ENCODE peak calls at places on chromosomes 1 and 21, in nine cellular contexts. One of them, this sample, is unnamed.

GRCh38 chr21:8992731-8993174 is 1528.6 kb upstream of the TPTE start:
- DNase-seq in ovary: no peak
- DNase-seq in breast epithelium: no peak
- DNase-seq in HCT116: no peak
- DNase-seq in NB4: no peak
- DNase-seq in transverse colon: no peak
- DNase-seq in body of pancreas: no peak
- DNase-seq in A549: peak
- DNase-seq in vagina: no peak
- DNase-seq in this sample: no peak

GRCh38 chr1:91545506-91546300 is 45.1 kb downstream of the CDC7 start:
- DNase-seq in breast epithelium: no peak
- DNase-seq in A549: no peak
- DNase-seq in NB4: no peak
- DNase-seq in transverse colon: no peak
- DNase-seq in ovary: no peak
- DNase-seq in HCT116: no peak
- DNase-seq in body of pancreas: no peak
- DNase-seq in vagina: no peak
- DNase-seq in this sample: no peak

GRCh38 chr1:7375781-7376660 is 395.1 kb upstream of the VAMP3 start:
- DNase-seq in HCT116: no peak
- DNase-seq in A549: no peak
- DNase-seq in breast epithelium: peak
- DNase-seq in vagina: peak
- DNase-seq in ovary: no peak
- DNase-seq in NB4: no peak
- DNase-seq in body of pancreas: no peak
- DNase-seq in transverse colon: no peak
- DNase-seq in this sample: no peak

GRCh38 chr1:203368624-203369451 is 17.9 kb upstream of the FMOD start:
- DNase-seq in ovary: peak
- DNase-seq in NB4: peak
- DNase-seq in A549: peak
- DNase-seq in body of pancreas: peak
- DNase-seq in HCT116: no peak
- DNase-seq in transverse colon: peak
- DNase-seq in vagina: peak
- DNase-seq in breast epithelium: peak
- DNase-seq in this sample: peak

GRCh38 chr1:243718893-243719292 is 131.2 kb downstream of the AKT3 start:
- DNase-seq in ovary: no peak
- DNase-seq in HCT116: no peak
- DNase-seq in A549: no peak
- DNase-seq in body of pancreas: no peak
- DNase-seq in breast epithelium: no peak
- DNase-seq in transverse colon: no peak
- DNase-seq in NB4: no peak
- DNase-seq in vagina: no peak
- DNase-seq in this sample: no peak

GRCh38 chr1:12458571-12458970 is 159.4 kb downstream of the DHRS3 start:
- DNase-seq in NB4: no peak
- DNase-seq in transverse colon: no peak
- DNase-seq in A549: no peak
- DNase-seq in vagina: no peak
- DNase-seq in body of pancreas: no peak
- DNase-seq in breast epithelium: no peak
- DNase-seq in HCT116: no peak
- DNase-seq in ovary: no peak
- DNase-seq in this sample: no peak

GRCh38 chr1:113905435-113905861 is 322 bp downstream of the DCLRE1B start:
- DNase-seq in transverse colon: peak
- DNase-seq in NB4: peak
- DNase-seq in A549: no peak
- DNase-seq in body of pancreas: no peak
- DNase-seq in HCT116: no peak
- DNase-seq in ovary: no peak
- DNase-seq in vagina: peak
- DNase-seq in breast epithelium: peak
- DNase-seq in this sample: peak

GRCh38 chr1:168179411-168180147 is 817 bp downstream of the TIPRL start:
- DNase-seq in HCT116: no peak
- DNase-seq in A549: peak
- DNase-seq in NB4: peak
- DNase-seq in breast epithelium: no peak
- DNase-seq in transverse colon: no peak
- DNase-seq in vagina: no peak
- DNase-seq in ovary: no peak
- DNase-seq in body of pancreas: no peak
- DNase-seq in this sample: no peak

GRCh38 chr1:241375906-241376305 is 18.9 kb upstream of the RGS7 start:
- DNase-seq in NB4: no peak
- DNase-seq in A549: no peak
- DNase-seq in HCT116: no peak
- DNase-seq in transverse colon: no peak
- DNase-seq in breast epithelium: no peak
- DNase-seq in body of pancreas: no peak
- DNase-seq in ovary: no peak
- DNase-seq in vagina: no peak
- DNase-seq in this sample: no peak

GRCh38 chr1:228015276-228016180 is 8.7 kb downstream of the WNT3A start:
- DNase-seq in HCT116: no peak
- DNase-seq in transverse colon: no peak
- DNase-seq in vagina: no peak
- DNase-seq in breast epithelium: no peak
- DNase-seq in body of pancreas: no peak
- DNase-seq in ovary: no peak
- DNase-seq in NB4: no peak
- DNase-seq in A549: no peak
- DNase-seq in this sample: no peak
- TF ChIP-seq POLR2A in HCT116: no peak
- TF ChIP-seq POLR2A in transverse colon: no peak
- TF ChIP-seq POLR2A in vagina: no peak
- TF ChIP-seq POLR2A in breast epithelium: no peak
- TF ChIP-seq POLR2A in body of pancreas: no peak
- TF ChIP-seq POLR2A in ovary: no peak
- TF ChIP-seq POLR2A in NB4: no peak
- TF ChIP-seq POLR2A in A549: no peak
- TF ChIP-seq POLR2A in this sample: no peak

DNA sequence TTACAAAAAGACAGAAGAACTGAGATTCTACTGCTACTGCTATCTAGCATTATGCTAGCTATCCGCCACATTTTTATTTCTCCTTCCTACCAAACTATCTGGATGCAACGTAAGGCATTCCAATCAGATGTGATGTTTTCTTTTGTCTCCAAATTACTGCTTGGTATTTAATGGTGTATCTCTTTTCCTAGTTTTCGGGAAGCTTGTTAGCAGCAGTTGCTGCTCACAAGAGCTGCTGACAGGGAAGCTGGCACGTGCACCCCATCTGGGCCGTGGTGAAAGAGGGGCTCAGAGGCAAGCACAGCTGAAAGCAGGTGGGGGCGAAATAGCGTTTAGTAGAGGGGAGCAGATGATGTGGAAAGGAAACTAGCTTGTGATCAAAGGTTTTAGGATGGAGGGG is 57.3 kb downstream of the JAK1 start:
- DNase-seq in transverse colon: no peak
- DNase-seq in NB4: no peak
- DNase-seq in vagina: no peak
- DNase-seq in body of pancreas: no peak
- DNase-seq in A549: no peak
- DNase-seq in ovary: peak
- DNase-seq in HCT116: no peak
- DNase-seq in breast epithelium: no peak
- DNase-seq in this sample: no peak
- H3K4me3 ChIP-seq in transverse colon: no peak
- H3K4me3 ChIP-seq in NB4: no peak
- H3K4me3 ChIP-seq in vagina: no peak
- H3K4me3 ChIP-seq in body of pancreas: no peak
- H3K4me3 ChIP-seq in A549: no peak
- H3K4me3 ChIP-seq in ovary: no peak
- H3K4me3 ChIP-seq in HCT116: no peak
- H3K4me3 ChIP-seq in breast epithelium: no peak
- H3K4me3 ChIP-seq in this sample: no peak

GRCh38 chr1:23278717-23279116 is 61.4 kb upstream of the HTR1D start:
- DNase-seq in transverse colon: no peak
- DNase-seq in breast epithelium: no peak
- DNase-seq in NB4: no peak
- DNase-seq in vagina: no peak
- DNase-seq in body of pancreas: no peak
- DNase-seq in ovary: no peak
- DNase-seq in HCT116: no peak
- DNase-seq in A549: no peak
- DNase-seq in this sample: no peak
- TF ChIP-seq POLR2A in transverse colon: no peak
- TF ChIP-seq POLR2A in breast epithelium: no peak
- TF ChIP-seq POLR2A in NB4: no peak
- TF ChIP-seq POLR2A in vagina: no peak
- TF ChIP-seq POLR2A in body of pancreas: no peak
- TF ChIP-seq POLR2A in ovary: no peak
- TF ChIP-seq POLR2A in HCT116: no peak
- TF ChIP-seq POLR2A in A549: no peak
- TF ChIP-seq POLR2A in this sample: no peak

DNA sequence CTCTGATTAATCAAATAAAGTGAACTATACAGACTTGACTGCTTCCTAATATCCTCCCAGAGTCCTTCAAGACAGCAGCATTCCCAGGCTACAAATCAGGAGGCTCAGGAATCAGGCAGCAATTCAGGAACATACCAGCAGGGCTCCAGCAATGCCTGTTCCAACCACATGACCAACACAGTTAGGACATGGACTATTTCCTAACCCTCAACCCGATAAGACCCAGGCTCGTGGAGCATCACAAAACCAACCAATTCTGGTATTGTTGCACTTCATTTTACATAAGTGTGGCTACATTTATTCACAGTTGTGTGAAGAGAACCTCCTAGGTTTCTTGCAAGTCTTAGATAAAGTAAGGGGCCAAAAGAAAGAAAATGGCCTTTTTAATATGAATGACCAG is 546.2 kb upstream of the ADGRL2 start:
- DNase-seq in body of pancreas: no peak
- DNase-seq in transverse colon: no peak
- DNase-seq in ovary: no peak
- DNase-seq in HCT116: peak
- DNase-seq in breast epithelium: no peak
- DNase-seq in NB4: no peak
- DNase-seq in vagina: no peak
- DNase-seq in A549: peak
- DNase-seq in this sample: no peak
- H3K4me3 ChIP-seq in body of pancreas: no peak
- H3K4me3 ChIP-seq in transverse colon: no peak
- H3K4me3 ChIP-seq in ovary: no peak
- H3K4me3 ChIP-seq in HCT116: no peak
- H3K4me3 ChIP-seq in breast epithelium: no peak
- H3K4me3 ChIP-seq in NB4: no peak
- H3K4me3 ChIP-seq in vagina: no peak
- H3K4me3 ChIP-seq in A549: no peak
- H3K4me3 ChIP-seq in this sample: no peak

DNA sequence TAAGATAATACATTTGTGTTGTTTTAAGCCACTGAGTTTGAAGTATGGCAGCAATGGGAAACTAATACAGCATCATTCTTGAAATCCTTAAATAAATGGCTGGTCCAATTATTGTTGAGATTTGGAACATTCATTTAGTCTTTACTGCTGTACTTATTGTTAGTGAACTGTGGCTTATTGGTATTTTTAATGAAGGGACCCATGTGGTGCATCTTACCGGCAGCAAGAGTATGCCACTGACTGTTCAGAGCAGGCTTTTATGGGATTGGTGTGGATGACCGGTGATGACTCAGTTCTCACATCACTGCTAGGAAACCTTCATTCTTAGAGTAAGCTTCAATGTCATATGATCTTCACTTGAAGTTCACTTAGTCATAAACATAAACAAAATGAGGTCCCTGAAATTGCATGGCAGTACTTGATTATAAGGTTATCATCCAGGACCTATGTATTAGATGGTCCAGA is 31.5 kb downstream of the PRKAA2 start:
- DNase-seq in ovary: no peak
- DNase-seq in HCT116: no peak
- DNase-seq in breast epithelium: no peak
- DNase-seq in transverse colon: no peak
- DNase-seq in NB4: no peak
- DNase-seq in vagina: no peak
- DNase-seq in body of pancreas: no peak
- DNase-seq in A549: peak
- DNase-seq in this sample: no peak
- TF ChIP-seq POLR2A in ovary: no peak
- TF ChIP-seq POLR2A in HCT116: no peak
- TF ChIP-seq POLR2A in breast epithelium: no peak
- TF ChIP-seq POLR2A in transverse colon: no peak
- TF ChIP-seq POLR2A in NB4: no peak
- TF ChIP-seq POLR2A in vagina: no peak
- TF ChIP-seq POLR2A in body of pancreas: no peak
- TF ChIP-seq POLR2A in A549: no peak
- TF ChIP-seq POLR2A in this sample: no peak

DNA sequence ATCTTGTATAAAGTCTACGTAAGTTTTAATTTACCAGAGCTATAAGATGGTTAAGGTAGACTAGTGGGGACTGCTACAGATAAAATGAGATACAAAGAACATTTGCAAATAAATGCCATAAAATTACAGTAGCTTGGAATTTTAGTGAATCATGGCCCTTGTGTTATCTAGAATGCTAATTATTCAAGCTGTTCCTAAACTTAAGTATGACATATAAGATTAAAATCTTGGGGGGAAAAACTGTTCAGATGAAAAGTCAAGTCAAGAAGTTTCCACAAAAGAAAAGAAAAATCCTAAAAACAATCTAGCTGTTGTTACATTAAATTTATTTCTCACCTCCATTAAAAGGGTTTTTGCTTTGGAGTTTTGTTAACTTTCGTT is 51.7 kb downstream of the SIM2 start:
- DNase-seq in vagina: no peak
- DNase-seq in transverse colon: no peak
- DNase-seq in body of pancreas: no peak
- DNase-seq in A549: no peak
- DNase-seq in ovary: no peak
- DNase-seq in breast epithelium: no peak
- DNase-seq in NB4: no peak
- DNase-seq in HCT116: no peak
- DNase-seq in this sample: no peak
- H3K4me3 ChIP-seq in vagina: no peak
- H3K4me3 ChIP-seq in transverse colon: no peak
- H3K4me3 ChIP-seq in body of pancreas: no peak
- H3K4me3 ChIP-seq in A549: no peak
- H3K4me3 ChIP-seq in ovary: no peak
- H3K4me3 ChIP-seq in breast epithelium: no peak
- H3K4me3 ChIP-seq in NB4: no peak
- H3K4me3 ChIP-seq in HCT116: no peak
- H3K4me3 ChIP-seq in this sample: no peak